ENCODE peak calls at places on chromosomes 16 and 17, in five cellular contexts. Q, P, C, I and S are unnamed samples.

GRCh38 chr17:28988475-28988874 is 17.4 kb downstream of the SEZ6 start:
- DNase-seq in I (no peak), C (no peak), P (no peak), Q (no peak), S (no peak)

GRCh38 chr16:54291107-54291980 is 4.8 kb upstream of the IRX3 start:
- DNase-seq in Q (no peak), I (no peak), C (no peak), P (peak), S (no peak)

GRCh38 chr17:63675607-63676539 is 24.1 kb downstream of the LIMD2 start:
- DNase-seq in C (peak), I (no peak), P (peak), Q (no peak), S (no peak)

GRCh38 chr17:40550608-40551007 is 14.7 kb downstream of the CCR7 start:
- DNase-seq in I (peak), P (peak), Q (no peak), C (peak), S (no peak)

GRCh38 chr16:2026461-2027023 is at the start of gene NHERF2:
- DNase-seq in I (peak), C (peak), P (peak), Q (no peak), S (no peak)

GRCh38 chr17:80937501-80938356 is 53.9 kb upstream of the CHMP6 start:
- DNase-seq in C (no peak), Q (no peak), P (peak), I (peak), S (no peak)

GRCh38 chr16:24610421-24610765 is 71.0 kb downstream of the RBBP6 start:
- DNase-seq in Q (no peak), I (peak), P (peak), C (peak), S (no peak)

GRCh38 chr16:55001931-55002330 is 71.3 kb downstream of the IRX5 start:
- DNase-seq in I (no peak), P (no peak), C (no peak), Q (no peak), S (no peak)

GRCh38 chr17:76385892-76386786 is 1.7 kb downstream of the SPHK1 start:
- DNase-seq in P (peak), C (peak), I (peak), Q (peak), S (peak)

GRCh38 chr17:20085283-20085875 is 76.2 kb downstream of the SPECC1 start:
- DNase-seq in Q (no peak), I (peak), P (no peak), C (no peak), S (no peak)

GRCh38 chr17:36153887-36154576 is 22.4 kb downstream of the TBC1D3B start:
- DNase-seq in P (no peak), I (peak), Q (peak), C (no peak), S (no peak)

GRCh38 chr17:416293-417206 is 63.9 kb upstream of the RPH3AL start:
- DNase-seq in C (no peak), I (no peak), Q (peak), P (no peak), S (peak)

GRCh38 chr17:72119963-72120877 is 600 bp upstream of the SOX9 start:
- DNase-seq in P (peak), I (no peak), Q (no peak), C (peak), S (no peak)

GRCh38 chr16:55929184-55929583 is 54.0 kb upstream of the CES5A start:
- DNase-seq in P (no peak), C (no peak), I (no peak), Q (no peak), S (no peak)

GRCh38 chr16:46748775-46749705 is 896 bp upstream of the MYLK3 start:
- DNase-seq in P (peak), I (no peak), C (peak), Q (peak), S (no peak)

GRCh38 chr16:85412911-85413520 is 200.1 kb upstream of the GSE1 start:
- DNase-seq in I (no peak), Q (no peak), C (peak), P (peak), S (no peak)

GRCh38 chr17:46009681-46010596 is 10.9 kb downstream of the STH start:
- DNase-seq in P (peak), I (peak), C (no peak), Q (no peak), S (no peak)

GRCh38 chr16:74721716-74722115 is 21.1 kb upstream of the MLKL start:
- DNase-seq in P (no peak), I (peak), Q (no peak), C (no peak), S (no peak)

GRCh38 chr16:82146957-82147356 is 23.1 kb downstream of the MPHOSPH6 start:
- DNase-seq in C (no peak), Q (no peak), I (no peak), P (no peak), S (no peak)

GRCh38 chr16:8565498-8565897 is 24.8 kb downstream of the TMEM114 start:
- DNase-seq in Q (no peak), C (no peak), I (no peak), P (no peak), S (no peak)
- H3K4me3 ChIP-seq in Q (no peak), C (no peak), I (no peak), P (no peak), S (no peak)

GRCh38 chr17:43927101-43927935 is 15.0 kb downstream of the PPY start:
- DNase-seq in P (peak), Q (no peak), I (no peak), C (peak), S (no peak)
- H3K4me3 ChIP-seq in P (peak), Q (no peak), I (no peak), C (peak), S (no peak)

DNA sequence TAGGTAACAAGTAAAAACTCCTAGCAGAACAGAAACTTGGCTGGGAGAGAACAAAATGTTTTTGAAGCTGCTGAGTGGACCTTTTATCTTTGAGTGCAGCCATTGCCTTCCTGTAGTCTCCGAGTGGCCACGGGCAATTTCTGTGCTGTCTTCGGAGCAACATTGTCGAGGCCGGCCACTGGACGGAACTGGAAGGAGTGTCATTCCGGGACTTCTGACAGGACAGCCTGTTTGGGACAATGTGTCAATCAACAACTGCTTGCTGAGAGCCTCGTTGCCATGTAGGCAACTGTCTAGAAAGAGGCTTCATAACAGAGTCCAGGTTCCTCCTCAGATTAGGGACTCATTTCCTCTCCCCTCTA is 96.2 kb upstream of the CDYL2 start:
- DNase-seq in I (no peak), Q (no peak), C (no peak), P (no peak), S (no peak)
- H3K4me3 ChIP-seq in I (no peak), Q (no peak), C (peak), P (no peak), S (no peak)

GRCh38 chr16:49558451-49558850 is 184.8 kb downstream of the C16orf78 start:
- DNase-seq in C (no peak), P (no peak), I (no peak), Q (no peak), S (no peak)

GRCh38 chr16:49560018-49560830 is 186.6 kb downstream of the C16orf78 start:
- DNase-seq in P (no peak), Q (no peak), C (no peak), I (no peak), S (no peak)

GRCh38 chr16:49559242-49559641 is 185.6 kb downstream of the C16orf78 start:
- DNase-seq in I (no peak), P (no peak), Q (no peak), C (no peak), S (no peak)

GRCh38 chr16:49556252-49557069 is 182.9 kb downstream of the C16orf78 start:
- DNase-seq in I (peak), Q (peak), C (no peak), P (no peak), S (peak)

DNA sequence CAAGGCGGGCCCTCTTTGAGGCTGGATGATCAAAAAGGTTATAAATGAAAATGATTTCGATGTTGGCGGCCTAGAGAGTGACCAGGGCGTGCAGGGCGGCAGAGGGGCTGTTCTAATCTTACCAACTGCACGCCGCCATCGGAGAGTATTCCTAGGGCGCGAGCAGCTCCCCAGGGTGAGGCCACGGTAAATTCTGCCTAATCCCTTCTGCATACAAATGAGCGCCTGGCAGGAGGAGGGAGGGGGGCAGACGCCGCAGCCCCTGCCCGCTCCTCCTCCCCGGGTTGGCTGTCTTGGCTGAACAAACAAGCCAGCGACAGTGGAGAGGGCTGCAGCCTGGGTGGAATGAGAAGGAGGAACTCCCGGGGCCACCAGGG is 183.5 kb downstream of the C16orf78 start:
- DNase-seq in P (no peak), C (no peak), I (no peak), Q (no peak), S (no peak)
- H3K4me3 ChIP-seq in P (no peak), C (no peak), I (no peak), Q (no peak), S (no peak)

DNA sequence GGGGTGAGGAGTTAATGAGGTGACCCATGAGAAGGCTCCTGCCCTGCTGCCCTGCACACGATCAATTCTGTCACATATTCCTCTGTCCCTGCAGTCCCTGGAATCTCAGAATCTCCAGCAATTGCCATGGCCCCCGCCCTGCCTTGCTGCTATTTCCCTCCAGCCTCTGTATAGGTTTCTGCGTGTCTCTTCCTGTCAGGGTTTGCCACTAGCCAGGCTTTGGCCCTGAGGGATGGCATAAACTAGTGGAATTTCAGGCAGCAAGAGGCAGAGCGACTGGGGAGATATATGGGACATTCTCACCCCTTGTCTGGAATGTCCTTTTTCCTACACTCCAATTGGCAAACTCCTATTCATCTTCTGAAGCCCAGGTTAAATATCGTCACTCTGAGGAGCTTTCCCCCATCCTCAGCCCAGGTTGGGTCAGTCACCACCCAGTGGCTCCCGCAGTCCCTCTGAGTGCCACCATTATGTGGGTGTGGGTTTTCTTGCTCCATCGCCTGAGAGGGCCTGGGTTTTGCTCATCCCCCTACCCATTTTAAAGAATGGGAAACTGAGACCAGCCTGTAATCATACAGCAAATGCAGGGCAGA is 15.5 kb upstream of the NATD1 start:
- DNase-seq in Q (no peak), I (no peak), C (no peak), P (no peak), S (no peak)
- H3K4me3 ChIP-seq in Q (no peak), I (no peak), C (no peak), P (no peak), S (no peak)

GRCh38 chr17:15290186-15290536 is 25.0 kb upstream of the PMP22 start:
- DNase-seq in Q (no peak), I (no peak), P (no peak), C (no peak), S (no peak)

GRCh38 chr17:15291674-15292361 is 26.7 kb upstream of the PMP22 start:
- DNase-seq in P (no peak), Q (no peak), I (no peak), C (peak), S (no peak)

GRCh38 chr17:15288859-15289258 is 23.7 kb upstream of the PMP22 start:
- DNase-seq in I (no peak), P (no peak), C (no peak), Q (no peak), S (no peak)

GRCh38 chr17:15289285-15290185 is 24.4 kb upstream of the PMP22 start:
- DNase-seq in C (no peak), I (no peak), Q (no peak), P (no peak), S (no peak)

GRCh38 chr17:15290605-15291004 is 25.5 kb upstream of the PMP22 start:
- DNase-seq in Q (no peak), I (no peak), C (no peak), P (no peak), S (no peak)
- H3K4me3 ChIP-seq in Q (no peak), I (no peak), C (peak), P (no peak), S (no peak)

GRCh38 chr17:66791337-66791736 is 43.6 kb upstream of the CACNG5 start:
- DNase-seq in P (peak), I (peak), C (no peak), Q (no peak), S (no peak)
- H3K4me3 ChIP-seq in P (no peak), I (no peak), C (no peak), Q (no peak), S (no peak)

DNA sequence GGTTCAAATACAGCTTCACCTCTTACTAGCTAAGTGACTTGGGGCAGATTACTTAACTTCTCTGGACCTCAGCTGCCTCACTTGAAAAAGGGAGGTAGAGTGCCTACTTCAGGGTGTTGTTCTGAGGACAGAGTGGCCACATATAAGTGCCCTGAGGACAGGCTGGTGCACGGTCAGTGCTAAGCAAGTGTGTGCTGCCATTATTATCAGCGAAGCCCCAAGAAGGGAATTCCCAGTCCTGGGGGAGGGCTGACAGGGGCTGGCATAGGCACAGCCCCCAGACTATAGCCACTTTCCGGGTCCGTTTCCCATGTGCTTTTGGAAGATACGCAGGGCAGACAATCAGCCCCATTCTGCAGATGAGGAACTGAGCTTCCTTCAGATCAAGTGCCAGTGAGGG is 2.5 kb downstream of the ZBTB4 start:
- DNase-seq in C (no peak), I (no peak), Q (no peak), P (peak), S (no peak)
- H3K4me3 ChIP-seq in C (peak), I (no peak), Q (no peak), P (no peak), S (no peak)

GRCh38 chr17:41652461-41652960 is 28.1 kb upstream of the KRT17 start:
- DNase-seq in C (no peak), I (no peak), Q (no peak), P (no peak), S (no peak)

GRCh38 chr17:41650794-41651624 is 26.6 kb upstream of the KRT17 start:
- DNase-seq in Q (no peak), C (no peak), P (no peak), I (no peak), S (no peak)

GRCh38 chr17:41653421-41654133 is 29.2 kb upstream of the KRT17 start:
- DNase-seq in I (no peak), P (no peak), C (no peak), Q (no peak), S (no peak)

GRCh38 chr17:41649923-41650519 is 25.6 kb upstream of the KRT17 start:
- DNase-seq in Q (no peak), C (no peak), I (no peak), P (no peak), S (no peak)

DNA sequence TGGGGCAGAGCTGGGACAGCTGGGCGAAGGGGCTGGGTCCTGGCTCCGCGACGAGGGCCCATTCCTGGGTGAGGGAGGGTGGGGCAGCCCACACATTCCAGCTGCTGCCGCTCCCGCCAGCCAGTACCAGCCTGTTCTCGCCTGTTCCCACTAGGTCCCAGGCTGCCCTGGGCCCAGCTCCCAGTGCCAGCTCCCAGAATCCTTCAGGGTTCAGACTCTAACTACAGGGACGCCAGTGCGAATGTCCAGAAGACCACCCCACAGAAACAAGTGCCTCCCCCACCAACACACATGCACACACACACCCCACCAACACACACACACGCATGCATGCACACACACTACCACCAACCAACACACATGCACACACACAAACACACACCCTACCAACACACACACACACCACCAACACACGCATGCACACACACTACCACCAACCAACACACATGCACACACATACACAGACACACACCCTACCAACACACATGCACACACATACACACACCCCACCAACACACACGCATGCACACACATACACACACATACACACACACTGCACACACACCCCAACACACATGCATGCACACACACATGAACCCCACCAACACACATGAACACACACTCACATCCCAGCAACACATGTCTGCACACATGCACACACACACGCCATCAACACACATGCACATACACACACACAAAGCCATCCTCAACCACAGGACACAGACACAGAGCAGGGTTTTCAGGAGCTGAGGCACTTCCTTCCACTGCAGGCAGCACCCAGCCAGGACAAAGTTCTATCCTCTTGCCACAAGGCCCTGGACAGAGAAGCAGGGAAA is 27.5 kb upstream of the KRT17 start:
- DNase-seq in Q (no peak), I (no peak), P (no peak), C (no peak), S (no peak)
- H3K4me3 ChIP-seq in Q (no peak), I (no peak), P (no peak), C (no peak), S (no peak)